ENCODE peak calls at places on chromosome 12, in six cellular contexts. E, H, C, M, F and V are unnamed samples.

GRCh38 chr12:109797905-109798669 is 35.1 kb downstream of the TRPV4 start:
- DNase-seq in M (no peak), E (no peak), H (no peak), F (no peak), C (no peak), V (no peak)

GRCh38 chr12:48882972-48883304 is 17.3 kb upstream of the RND1 start:
- DNase-seq in C (no peak), F (no peak), H (no peak), E (no peak), M (no peak), V (no peak)

GRCh38 chr12:74890237-74890599 is 319.4 kb downstream of the KCNC2 start:
- DNase-seq in E (no peak), F (no peak), H (no peak), M (no peak), C (peak), V (no peak)

GRCh38 chr12:79434561-79434960 is 256.2 kb downstream of the PAWR start:
- DNase-seq in M (no peak), C (no peak), E (no peak), H (no peak), F (no peak), V (no peak)

GRCh38 chr12:100348657-100349454 is 8.0 kb upstream of the SLC17A8 start:
- DNase-seq in M (no peak), F (no peak), C (peak), E (no peak), H (no peak), V (no peak)

GRCh38 chr12:93918262-93918661 is 230.1 kb upstream of the PLXNC1 start:
- DNase-seq in M (no peak), F (no peak), H (no peak), C (peak), E (no peak), V (no peak)

GRCh38 chr12:91986084-91986483 is 159.6 kb downstream of the BTG1 start:
- DNase-seq in H (no peak), C (no peak), M (no peak), E (no peak), F (no peak), V (no peak)

GRCh38 chr12:32777159-32777558 is 21.5 kb upstream of the YARS2 start:
- DNase-seq in H (no peak), C (no peak), M (no peak), E (no peak), F (no peak), V (no peak)

GRCh38 chr12:103877934-103878510 is 37.0 kb upstream of the NT5DC3 start:
- DNase-seq in C (peak), F (peak), E (no peak), H (peak), M (peak), V (no peak)

GRCh38 chr12:52681551-52682380 is 1.6 kb upstream of the KRT1 start:
- DNase-seq in C (no peak), M (no peak), F (peak), E (no peak), H (no peak), V (no peak)

GRCh38 chr12:48022676-48023385 is 18.6 kb upstream of the COL2A1 start:
- DNase-seq in F (no peak), E (no peak), H (no peak), M (no peak), C (no peak), V (no peak)

GRCh38 chr12:65278576-65279386 is at the start of gene MSRB3:
- DNase-seq in E (peak), F (no peak), H (peak), M (no peak), C (peak), V (peak)